ENCODE peak calls at places on chromosome 1, in four cellular contexts. One of them, this sample, is unnamed.

GRCh38 chr1:116487016-116487415 is 83.8 kb downstream of the CD58 start:
- DNase-seq in fibroblast of pulmonary artery: no peak
- DNase-seq in A673: no peak
- DNase-seq in H7: no peak
- DNase-seq in this sample: no peak

GRCh38 chr1:201546093-201546492 is 7.2 kb downstream of the NAV1 start:
- DNase-seq in fibroblast of pulmonary artery: no peak
- DNase-seq in A673: peak
- DNase-seq in H7: peak
- DNase-seq in this sample: no peak

GRCh38 chr1:39081266-39082139 is 55.4 kb downstream of the NDUFS5 start:
- DNase-seq in fibroblast of pulmonary artery: no peak
- DNase-seq in A673: peak
- DNase-seq in H7: peak
- DNase-seq in this sample: peak

GRCh38 chr1:98792123-98792522 is 130.6 kb downstream of the SNX7 start:
- DNase-seq in fibroblast of pulmonary artery: peak
- DNase-seq in A673: no peak
- DNase-seq in H7: peak
- DNase-seq in this sample: no peak

GRCh38 chr1:225481738-225482137 is 53.9 kb upstream of the LBR start:
- DNase-seq in fibroblast of pulmonary artery: no peak
- DNase-seq in A673: no peak
- DNase-seq in H7: no peak
- DNase-seq in this sample: no peak

GRCh38 chr1:205678286-205679111 is 1.8 kb downstream of the SLC45A3 start:
- DNase-seq in fibroblast of pulmonary artery: peak
- DNase-seq in A673: no peak
- DNase-seq in H7: peak
- DNase-seq in this sample: no peak

GRCh38 chr1:20742671-20743070 is 10.2 kb upstream of the SH2D5 start:
- DNase-seq in fibroblast of pulmonary artery: no peak
- DNase-seq in A673: no peak
- DNase-seq in H7: no peak
- DNase-seq in this sample: no peak

GRCh38 chr1:983736-984475 is 2.0 kb upstream of the PERM1 start:
- DNase-seq in fibroblast of pulmonary artery: no peak
- DNase-seq in A673: no peak
- DNase-seq in H7: peak
- DNase-seq in this sample: peak

GRCh38 chr1:110783292-110783918 is 89.5 kb upstream of the CD53 start:
- DNase-seq in fibroblast of pulmonary artery: peak
- DNase-seq in A673: peak
- DNase-seq in H7: peak
- DNase-seq in this sample: peak

GRCh38 chr1:21326861-21327344 is 36.6 kb upstream of the ECE1 start:
- DNase-seq in fibroblast of pulmonary artery: no peak
- DNase-seq in A673: no peak
- DNase-seq in H7: peak
- DNase-seq in this sample: no peak

GRCh38 chr1:179794669-179795068 is 51.6 kb downstream of the FAM163A start:
- DNase-seq in fibroblast of pulmonary artery: peak
- DNase-seq in A673: no peak
- DNase-seq in H7: no peak
- DNase-seq in this sample: no peak

GRCh38 chr1:85321237-85321964 is 45.0 kb upstream of the BCL10 start:
- DNase-seq in fibroblast of pulmonary artery: no peak
- DNase-seq in A673: no peak
- DNase-seq in H7: no peak
- DNase-seq in this sample: no peak

GRCh38 chr1:21659099-21659923 is 9.8 kb downstream of the RAP1GAP start:
- DNase-seq in fibroblast of pulmonary artery: peak
- DNase-seq in A673: peak
- DNase-seq in H7: peak
- DNase-seq in this sample: peak

This sample was measured in GM13976.